ENCODE peak calls at places on chromosome 22, in seven cellular contexts. One of them, this sample, is unnamed.

GRCh38 chr22:19431641-19432091 is at the start of gene HIRA:
- DNase-seq in astrocyte of the spinal cord: peak; percentile 83
- DNase-seq in choroid plexus epithelial cell: peak; percentile 83
- DNase-seq in A549: peak; percentile 44
- DNase-seq in left ventricle myocardium inferior: peak; percentile 84
- DNase-seq in GM10248: peak; percentile 81
- DNase-seq in endothelial cell: peak; percentile 75
- DNase-seq in this sample: peak; percentile 74

GRCh38 chr22:17407643-17408042 is 38.4 kb downstream of the CECR2 start:
- DNase-seq in left ventricle myocardium inferior: no peak
- DNase-seq in astrocyte of the spinal cord: no peak
- DNase-seq in endothelial cell: no peak
- DNase-seq in choroid plexus epithelial cell: peak; percentile 53
- DNase-seq in GM10248: no peak
- DNase-seq in A549: no peak
- DNase-seq in this sample: no peak

GRCh38 chr22:47837703-47838102 is 1075.3 kb downstream of the TBC1D22A start:
- DNase-seq in GM10248: no peak
- DNase-seq in astrocyte of the spinal cord: no peak
- DNase-seq in left ventricle myocardium inferior: no peak
- DNase-seq in endothelial cell: peak; percentile 26
- DNase-seq in choroid plexus epithelial cell: peak; percentile 30
- DNase-seq in A549: no peak
- DNase-seq in this sample: peak; percentile 8

GRCh38 chr22:24209016-24209415 is 27.7 kb downstream of the SUSD2 start:
- DNase-seq in A549: no peak
- DNase-seq in left ventricle myocardium inferior: no peak
- DNase-seq in choroid plexus epithelial cell: no peak
- DNase-seq in astrocyte of the spinal cord: no peak
- DNase-seq in endothelial cell: no peak
- DNase-seq in GM10248: no peak
- DNase-seq in this sample: no peak

GRCh38 chr22:38422615-38423511 is 32.1 kb downstream of the KCNJ4 start:
- DNase-seq in A549: no peak
- DNase-seq in GM10248: no peak
- DNase-seq in endothelial cell: no peak
- DNase-seq in left ventricle myocardium inferior: no peak
- DNase-seq in astrocyte of the spinal cord: no peak
- DNase-seq in choroid plexus epithelial cell: no peak
- DNase-seq in this sample: no peak

GRCh38 chr22:30214703-30215405 is 31.7 kb downstream of the LIF start:
- DNase-seq in GM10248: no peak
- DNase-seq in left ventricle myocardium inferior: no peak
- DNase-seq in astrocyte of the spinal cord: no peak
- DNase-seq in choroid plexus epithelial cell: no peak
- DNase-seq in endothelial cell: no peak
- DNase-seq in A549: no peak
- DNase-seq in this sample: no peak

GRCh38 chr22:50485221-50486131 is 1.2 kb upstream of the MIOX start:
- DNase-seq in astrocyte of the spinal cord: no peak
- DNase-seq in endothelial cell: no peak
- DNase-seq in A549: no peak
- DNase-seq in left ventricle myocardium inferior: no peak
- DNase-seq in choroid plexus epithelial cell: no peak
- DNase-seq in GM10248: no peak
- DNase-seq in this sample: peak; percentile 68

GRCh38 chr22:47060718-47061117 is 298.3 kb downstream of the TBC1D22A start:
- DNase-seq in astrocyte of the spinal cord: no peak
- DNase-seq in A549: no peak
- DNase-seq in choroid plexus epithelial cell: no peak
- DNase-seq in endothelial cell: no peak
- DNase-seq in GM10248: no peak
- DNase-seq in left ventricle myocardium inferior: peak; percentile 1
- DNase-seq in this sample: no peak

GRCh38 chr22:29762263-29762662 is 4.5 kb downstream of the ZMAT5 start:
- DNase-seq in astrocyte of the spinal cord: no peak
- DNase-seq in choroid plexus epithelial cell: no peak
- DNase-seq in A549: no peak
- DNase-seq in left ventricle myocardium inferior: no peak
- DNase-seq in GM10248: no peak
- DNase-seq in endothelial cell: no peak
- DNase-seq in this sample: no peak

GRCh38 chr22:32957093-32957835 is 100.9 kb downstream of the SYN3 start:
- DNase-seq in astrocyte of the spinal cord: no peak
- DNase-seq in choroid plexus epithelial cell: no peak
- DNase-seq in A549: no peak
- DNase-seq in GM10248: no peak
- DNase-seq in endothelial cell: no peak
- DNase-seq in left ventricle myocardium inferior: no peak
- DNase-seq in this sample: no peak

GRCh38 chr22:29152381-29153138 is 53.1 kb upstream of the EMID1 start:
- DNase-seq in GM10248: no peak
- DNase-seq in choroid plexus epithelial cell: peak; percentile 16
- DNase-seq in left ventricle myocardium inferior: peak; percentile 39
- DNase-seq in A549: no peak
- DNase-seq in endothelial cell: no peak
- DNase-seq in astrocyte of the spinal cord: peak; percentile 5
- DNase-seq in this sample: no peak

GRCh38 chr22:27718186-27719032 is 83.1 kb downstream of the MN1 start:
- DNase-seq in GM10248: no peak
- DNase-seq in endothelial cell: no peak
- DNase-seq in left ventricle myocardium inferior: peak; percentile 70
- DNase-seq in A549: peak; percentile 92
- DNase-seq in choroid plexus epithelial cell: peak; percentile 92
- DNase-seq in astrocyte of the spinal cord: peak; percentile 93
- DNase-seq in this sample: peak; percentile 91

GRCh38 chr22:31861226-31861840 is 83.0 kb upstream of the YWHAH start:
- DNase-seq in endothelial cell: no peak
- DNase-seq in A549: no peak
- DNase-seq in choroid plexus epithelial cell: no peak
- DNase-seq in astrocyte of the spinal cord: no peak
- DNase-seq in left ventricle myocardium inferior: no peak
- DNase-seq in GM10248: no peak
- DNase-seq in this sample: no peak

GRCh38 chr22:42688241-42688913 is 32.3 kb downstream of the A4GALT start:
- DNase-seq in choroid plexus epithelial cell: peak; percentile 96
- DNase-seq in endothelial cell: peak; percentile 49
- DNase-seq in left ventricle myocardium inferior: peak; percentile 90
- DNase-seq in GM10248: no peak
- DNase-seq in A549: peak; percentile 33
- DNase-seq in astrocyte of the spinal cord: peak; percentile 93
- DNase-seq in this sample: peak; percentile 99

GRCh38 chr22:35324067-35324466 is 24.4 kb downstream of the TOM1 start:
- DNase-seq in GM10248: no peak
- DNase-seq in choroid plexus epithelial cell: no peak
- DNase-seq in A549: no peak
- DNase-seq in endothelial cell: no peak
- DNase-seq in left ventricle myocardium inferior: no peak
- DNase-seq in astrocyte of the spinal cord: no peak
- DNase-seq in this sample: no peak
- TF ChIP-seq CTCF in GM10248: no peak
- TF ChIP-seq CTCF in choroid plexus epithelial cell: no peak
- TF ChIP-seq CTCF in A549: no peak
- TF ChIP-seq CTCF in endothelial cell: no peak
- TF ChIP-seq CTCF in left ventricle myocardium inferior: no peak
- TF ChIP-seq CTCF in astrocyte of the spinal cord: no peak
- TF ChIP-seq CTCF in this sample: no peak

DNA sequence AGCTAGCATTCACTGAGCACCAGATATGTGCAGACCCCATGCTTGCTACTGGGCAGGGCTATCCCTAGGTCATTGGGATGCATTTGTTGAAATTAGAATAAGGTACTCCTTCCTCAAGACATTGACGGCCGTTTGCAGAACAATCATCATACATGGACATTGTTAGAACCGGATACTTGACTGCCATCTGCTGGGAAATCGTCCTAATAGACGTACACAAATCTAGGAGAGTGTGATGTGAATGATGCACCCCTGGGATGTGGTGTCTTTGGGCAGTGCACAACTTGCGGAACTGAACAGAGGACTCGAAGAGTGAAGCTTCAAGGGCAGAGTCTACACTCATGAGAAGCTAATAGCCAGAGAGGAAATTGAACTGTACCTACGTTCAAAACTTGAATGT is 35.9 kb downstream of the MYO18B start:
- DNase-seq in choroid plexus epithelial cell: peak; percentile 76
- DNase-seq in A549: peak; percentile 47
- DNase-seq in GM10248: peak; percentile 51
- DNase-seq in endothelial cell: peak; percentile 17
- DNase-seq in astrocyte of the spinal cord: peak; percentile 28
- DNase-seq in left ventricle myocardium inferior: no peak
- DNase-seq in this sample: peak; percentile 71
- TF ChIP-seq CTCF in choroid plexus epithelial cell: peak; percentile 62
- TF ChIP-seq CTCF in A549: peak; percentile 43
- TF ChIP-seq CTCF in GM10248: peak; percentile 28
- TF ChIP-seq CTCF in endothelial cell: no peak
- TF ChIP-seq CTCF in astrocyte of the spinal cord: peak; percentile 31
- TF ChIP-seq CTCF in left ventricle myocardium inferior: no peak
- TF ChIP-seq CTCF in this sample: peak; percentile 31

GRCh38 chr22:22927888-22928665 is 40.5 kb downstream of the IGLL5 start:
- DNase-seq in GM10248: no peak
- DNase-seq in endothelial cell: no peak
- DNase-seq in choroid plexus epithelial cell: no peak
- DNase-seq in left ventricle myocardium inferior: no peak
- DNase-seq in A549: no peak
- DNase-seq in astrocyte of the spinal cord: no peak
- DNase-seq in this sample: peak; percentile 9
- TF ChIP-seq CTCF in GM10248: no peak
- TF ChIP-seq CTCF in endothelial cell: no peak
- TF ChIP-seq CTCF in choroid plexus epithelial cell: no peak
- TF ChIP-seq CTCF in left ventricle myocardium inferior: no peak
- TF ChIP-seq CTCF in A549: no peak
- TF ChIP-seq CTCF in astrocyte of the spinal cord: no peak
- TF ChIP-seq CTCF in this sample: no peak

GRCh38 chr22:43777204-43777671 is 34.9 kb downstream of the EFCAB6 start:
- DNase-seq in endothelial cell: peak; percentile 16
- DNase-seq in GM10248: no peak
- DNase-seq in A549: no peak
- DNase-seq in left ventricle myocardium inferior: no peak
- DNase-seq in choroid plexus epithelial cell: peak; percentile 27
- DNase-seq in astrocyte of the spinal cord: peak; percentile 21
- DNase-seq in this sample: peak; percentile 53
- TF ChIP-seq CTCF in endothelial cell: no peak
- TF ChIP-seq CTCF in GM10248: no peak
- TF ChIP-seq CTCF in A549: no peak
- TF ChIP-seq CTCF in left ventricle myocardium inferior: no peak
- TF ChIP-seq CTCF in choroid plexus epithelial cell: no peak
- TF ChIP-seq CTCF in astrocyte of the spinal cord: no peak
- TF ChIP-seq CTCF in this sample: no peak

GRCh38 chr22:23178512-23179254 is 1.6 kb upstream of the BCR start:
- DNase-seq in A549: peak; percentile 63
- DNase-seq in left ventricle myocardium inferior: peak; percentile 64
- DNase-seq in endothelial cell: peak; percentile 81
- DNase-seq in GM10248: peak; percentile 79
- DNase-seq in choroid plexus epithelial cell: peak; percentile 65
- DNase-seq in astrocyte of the spinal cord: peak; percentile 48
- DNase-seq in this sample: peak; percentile 64
- TF ChIP-seq CTCF in A549: peak; percentile 83
- TF ChIP-seq CTCF in left ventricle myocardium inferior: peak; percentile 98
- TF ChIP-seq CTCF in endothelial cell: peak; percentile 87
- TF ChIP-seq CTCF in GM10248: peak; percentile 92
- TF ChIP-seq CTCF in choroid plexus epithelial cell: peak; percentile 99
- TF ChIP-seq CTCF in astrocyte of the spinal cord: peak; percentile 99
- TF ChIP-seq CTCF in this sample: peak; percentile 98